ENCODE peak calls at places on chromosomes 1 and 21, in eight cellular contexts. S, O, Z, C, H, E, D and M are unnamed samples. For H3K4me1, the result is how much of the 10 kb centered on the place peaks cover.

GRCh38 chr1:170316270-170316669 is 170.5 kb downstream of the NTMT2 start:
- DNase-seq in Z (no peak), E (no peak), S (no peak), D (no peak), O (no peak), C (no peak), H (no peak), M (no peak)

GRCh38 chr21:36909423-36909822 is 57.0 kb downstream of the HLCS start:
- DNase-seq in O (no peak), C (no peak), E (no peak), H (peak), Z (no peak), S (no peak), D (no peak), M (no peak)

GRCh38 chr1:172955161-172955821 is 95.5 kb downstream of the TNFSF18 start:
- DNase-seq in C (no peak), H (peak), S (no peak), D (no peak), O (no peak), E (no peak), Z (no peak), M (no peak)

GRCh38 chr1:225508538-225509375 is 80.9 kb upstream of the LBR start:
- DNase-seq in D (no peak), E (peak), C (no peak), S (peak), O (no peak), H (peak), Z (peak), M (no peak)

GRCh38 chr1:62142550-62142949 is 52.1 kb upstream of the L1TD1 start:
- DNase-seq in E (peak), H (no peak), S (no peak), Z (no peak), D (no peak), O (no peak), C (no peak), M (no peak)

GRCh38 chr1:240946926-240947325 is 335.0 kb upstream of the GREM2 start:
- DNase-seq in Z (no peak), D (no peak), S (no peak), H (peak), E (peak), O (no peak), C (no peak), M (no peak)

GRCh38 chr1:93340090-93340489 is 5.6 kb upstream of the DR1 start:
- DNase-seq in O (no peak), S (no peak), E (no peak), Z (no peak), D (no peak), H (no peak), C (no peak), M (no peak)

GRCh38 chr1:89908294-89908992 is 86.5 kb upstream of the ZNF326 start:
- DNase-seq in H (no peak), D (no peak), S (peak), O (no peak), C (no peak), Z (no peak), E (no peak), M (no peak)

GRCh38 chr1:69320679-69321310 is 246.9 kb upstream of the LRRC7 start:
- DNase-seq in S (no peak), O (no peak), D (no peak), Z (no peak), E (no peak), C (no peak), H (no peak), M (no peak)

GRCh38 chr1:90839323-90839722 is 122.2 kb upstream of the BARHL2 start:
- DNase-seq in D (no peak), O (no peak), Z (no peak), H (no peak), E (no peak), S (no peak), C (no peak), M (no peak)

GRCh38 chr1:196372896-196373536 is 235.2 kb downstream of the KCNT2 start:
- DNase-seq in S (no peak), Z (no peak), O (no peak), C (no peak), E (peak), H (peak), D (no peak), M (no peak)

GRCh38 chr1:225848044-225848955 is 33.9 kb downstream of the TMEM63A start:
- DNase-seq in H (no peak), C (no peak), D (no peak), S (peak), O (no peak), Z (no peak), E (no peak), M (no peak)

GRCh38 chr1:206703647-206704046 is 18.9 kb downstream of the MAPKAPK2 start:
- DNase-seq in S (no peak), C (no peak), Z (no peak), D (no peak), H (no peak), E (no peak), O (no peak), M (peak)

GRCh38 chr1:166908942-166909341 is 32.9 kb upstream of the TADA1 start:
- DNase-seq in C (no peak), D (no peak), S (no peak), E (no peak), H (no peak), O (no peak), Z (no peak), M (no peak)

GRCh38 chr21:14773777-14774345 is 227.7 kb upstream of the SAMSN1 start:
- DNase-seq in H (no peak), O (no peak), E (peak), S (peak), D (peak), Z (peak), C (peak), M (peak)

GRCh38 chr1:225651376-225651871 is 1.5 kb downstream of the ENAH start:
- DNase-seq in H (peak), D (no peak), S (no peak), Z (no peak), C (no peak), O (no peak), E (no peak), M (no peak)

GRCh38 chr1:20950689-20951088 is 163.6 kb upstream of the HP1BP3 start:
- DNase-seq in E (no peak), Z (no peak), H (no peak), S (no peak), O (no peak), D (no peak), C (no peak), M (no peak)

GRCh38 chr1:11339346-11340247 is 66.6 kb downstream of the UBIAD1 start:
- DNase-seq in O (no peak), C (peak), D (no peak), Z (no peak), S (no peak), E (peak), H (no peak), M (no peak)

GRCh38 chr1:246587606-246588005 is 21.4 kb downstream of the CNST start:
- DNase-seq in O (no peak), H (peak), S (no peak), C (no peak), Z (no peak), D (no peak), E (no peak), M (no peak)

GRCh38 chr1:101247404-101248287 is 10.8 kb downstream of the S1PR1 start:
- DNase-seq in Z (no peak), H (no peak), D (no peak), C (no peak), S (no peak), O (no peak), E (no peak), M (no peak)

GRCh38 chr1:50667710-50668356 is 244.6 kb upstream of the DMRTA2 start:
- DNase-seq in Z (no peak), S (no peak), C (no peak), E (no peak), O (no peak), H (peak), D (no peak), M (no peak)

GRCh38 chr21:32538147-32538792 is 47.1 kb downstream of the TCP10L start:
- DNase-seq in Z (no peak), S (no peak), O (no peak), H (no peak), E (no peak), C (no peak), D (no peak), M (no peak)

GRCh38 chr1:23562138-23562819 is 3.0 kb upstream of the ID3 start:
- DNase-seq in C (peak), Z (peak), D (peak), O (peak), S (peak), E (peak), H (peak), M (no peak)

GRCh38 chr1:6730889-6731288 is 29.3 kb upstream of the DNAJC11 start:
- DNase-seq in H (no peak), Z (no peak), E (no peak), O (no peak), D (no peak), S (no peak), C (no peak), M (no peak)

GRCh38 chr1:35560256-35561225 is 2.9 kb downstream of the NCDN start:
- DNase-seq in C (peak), D (peak), O (no peak), S (peak), Z (no peak), E (no peak), H (no peak), M (no peak)

GRCh38 chr1:202110977-202111376 is 11.7 kb upstream of the GPR37L1 start:
- DNase-seq in O (no peak), H (no peak), C (no peak), E (no peak), Z (no peak), D (no peak), S (no peak), M (no peak)

GRCh38 chr1:202112864-202113689 is 9.6 kb upstream of the GPR37L1 start:
- DNase-seq in D (no peak), E (no peak), S (peak), C (no peak), O (no peak), H (peak), Z (peak), M (no peak)

GRCh38 chr1:202116287-202116686 is 6.4 kb upstream of the GPR37L1 start:
- DNase-seq in Z (no peak), E (no peak), D (no peak), C (no peak), O (no peak), H (no peak), S (no peak), M (no peak)

GRCh38 chr1:202117898-202118371 is 4.8 kb upstream of the GPR37L1 start:
- DNase-seq in S (no peak), H (no peak), E (no peak), D (no peak), Z (peak), C (no peak), O (no peak), M (no peak)

GRCh38 chr1:202113690-202114300 is 8.9 kb upstream of the GPR37L1 start:
- DNase-seq in Z (no peak), H (no peak), O (no peak), C (no peak), D (no peak), E (no peak), S (no peak), M (no peak)
- H3K27ac ChIP-seq in Z (peak), H (no peak), O (peak), C (peak), D (no peak), E (no peak), S (peak), M (no peak)

GRCh38 chr1:181104042-181104789 is 15.7 kb downstream of the IER5 start:
- DNase-seq in Z (peak), E (no peak), H (no peak), O (no peak), D (no peak), C (no peak), S (no peak), M (no peak)
- H3K4me1 ChIP-seq in Z (under half), E (half or more), H (under half), O (under half), D (half or more), C (under half), S (under half), M (under half)

GRCh38 chr1:161098161-161099068 is at the start of gene KLHDC9:
- DNase-seq in C (peak), O (no peak), D (peak), Z (peak), E (peak), S (peak), H (peak), M (peak)

GRCh38 chr1:161096514-161096913 is 1.6 kb upstream of the KLHDC9 start:
- DNase-seq in S (peak), Z (no peak), O (no peak), H (peak), D (no peak), E (no peak), C (no peak), M (no peak)

GRCh38 chr1:161100534-161100933 is 2.4 kb downstream of the KLHDC9 start:
- DNase-seq in O (no peak), D (no peak), E (no peak), C (no peak), H (no peak), Z (no peak), S (peak), M (no peak)

GRCh38 chr1:161096015-161096414 is 2.1 kb upstream of the KLHDC9 start:
- DNase-seq in Z (no peak), E (no peak), S (no peak), C (no peak), O (no peak), H (no peak), D (no peak), M (no peak)

DNA sequence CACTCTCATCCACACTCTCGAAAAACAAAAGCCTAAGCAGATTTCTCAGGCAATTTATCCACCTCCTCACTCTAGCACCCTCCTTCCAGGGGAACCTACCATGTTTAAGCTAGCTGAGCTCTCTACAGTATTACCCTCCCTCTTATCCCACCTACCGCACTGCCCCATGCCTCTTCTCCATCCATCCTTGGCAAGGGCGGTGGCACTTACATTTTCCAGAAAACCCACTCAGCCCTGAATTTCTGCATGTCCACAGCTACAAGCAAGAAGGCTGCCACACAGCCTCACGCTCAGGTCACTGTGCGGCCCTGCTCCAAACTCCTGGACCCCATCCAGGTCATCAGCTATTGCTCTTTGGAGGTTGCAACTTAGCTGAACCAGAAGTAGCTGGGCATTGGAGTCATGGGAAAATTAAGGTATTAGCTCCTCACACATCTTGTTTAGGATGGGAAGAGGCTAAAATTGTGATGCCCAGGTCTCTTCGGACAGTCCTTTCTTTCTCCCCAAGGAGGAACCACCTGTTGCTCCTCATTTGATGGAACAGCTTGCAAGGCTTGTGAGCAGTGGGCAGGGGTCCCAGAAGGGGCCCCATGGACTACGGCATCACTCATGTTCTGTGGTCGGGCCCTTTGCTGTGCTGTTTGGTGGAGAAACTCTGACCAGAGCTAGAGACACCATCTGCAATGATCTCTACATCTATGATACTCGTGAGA is 1.1 kb downstream of the KLHDC9 start:
- DNase-seq in H (no peak), C (no peak), E (no peak), O (no peak), Z (peak), D (no peak), S (no peak), M (no peak)
- H3K4me3 ChIP-seq in H (no peak), C (peak), E (peak), O (peak), Z (no peak), D (peak), S (no peak), M (no peak)

GRCh38 chr1:55505326-55505725 is 290.2 kb upstream of the USP24 start:
- DNase-seq in D (no peak), Z (no peak), H (no peak), C (no peak), O (no peak), S (no peak), E (no peak), M (no peak)

GRCh38 chr1:55507578-55507931 is 292.4 kb upstream of the USP24 start:
- DNase-seq in Z (no peak), S (no peak), O (no peak), C (no peak), H (no peak), D (no peak), E (no peak), M (no peak)

GRCh38 chr1:55503663-55504305 is 288.6 kb upstream of the USP24 start:
- DNase-seq in Z (peak), O (no peak), S (no peak), C (no peak), E (no peak), H (peak), D (no peak), M (no peak)

GRCh38 chr1:55506686-55507577 is 291.8 kb upstream of the USP24 start:
- DNase-seq in O (no peak), S (no peak), C (no peak), D (no peak), Z (no peak), H (peak), E (no peak), M (no peak)

GRCh38 chr1:55504306-55504706 is 289.1 kb upstream of the USP24 start:
- DNase-seq in Z (peak), E (peak), O (no peak), S (no peak), D (no peak), H (peak), C (no peak), M (no peak)
- H3K27ac ChIP-seq in Z (peak), E (no peak), O (peak), S (no peak), D (no peak), H (peak), C (no peak), M (no peak)

DNA sequence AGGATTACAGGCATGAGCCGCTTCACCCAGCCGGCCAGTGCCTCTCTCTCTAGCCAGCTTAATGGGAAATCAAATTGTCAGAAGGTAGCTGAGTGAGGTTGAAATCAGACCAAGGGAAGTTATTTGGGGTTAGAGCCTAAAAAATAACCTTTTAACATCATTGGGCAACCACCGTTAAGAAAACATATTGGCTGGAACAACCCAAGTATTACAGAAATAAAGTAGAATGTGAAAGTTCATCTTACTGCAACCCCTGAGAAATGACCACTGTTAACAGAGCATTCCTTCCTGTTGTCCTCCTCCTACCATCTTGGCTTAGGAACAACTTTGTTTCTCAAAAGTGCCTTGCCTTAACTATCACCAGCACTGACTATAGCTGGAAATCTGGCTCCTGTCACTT is 3.2 kb upstream of the RNF186 start:
- DNase-seq in S (no peak), C (no peak), E (no peak), Z (no peak), O (no peak), H (no peak), D (no peak), M (no peak)
- H3K4me1 ChIP-seq in S (under half), C (under half), E (under half), Z (under half), O (under half), H (under half), D (under half), M (under half)

DNA sequence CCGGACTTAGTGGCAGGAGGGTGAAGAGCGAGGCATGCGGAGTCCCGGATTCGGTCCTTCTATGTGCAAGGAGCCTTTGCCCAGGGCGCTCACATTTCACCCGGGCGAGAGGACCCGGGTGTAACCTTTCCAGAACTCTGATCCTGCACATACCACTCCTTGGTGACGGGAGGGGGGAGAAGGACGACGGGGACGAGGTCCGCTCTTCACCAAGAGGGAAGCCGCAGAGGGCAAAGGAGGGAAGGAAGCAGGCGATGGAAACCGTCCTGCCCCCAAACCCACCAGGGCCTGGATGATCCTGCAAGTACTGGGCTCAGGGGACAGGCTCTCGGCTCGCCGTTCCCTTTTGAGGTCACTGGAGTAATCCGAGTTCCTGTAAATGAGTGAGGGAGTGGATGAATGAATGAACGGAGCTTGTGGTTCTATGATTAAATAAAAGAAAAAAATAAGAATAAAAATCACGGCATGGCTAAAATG is 993 bp downstream of the SYPL2 start:
- DNase-seq in S (no peak), C (no peak), O (no peak), D (no peak), H (no peak), Z (no peak), E (peak), M (no peak)
- H3K4me3 ChIP-seq in S (peak), C (peak), O (peak), D (peak), H (peak), Z (no peak), E (peak), M (no peak)